ENCODE peak calls at places on chromosomes 13 and 19, in four cellular contexts. Q is tibial nerve, U is thyroid gland, V is GM12891. Z is an unnamed sample.

GRCh38 chr13:80469841-80470378 is 129.0 kb upstream of the SPRY2 start:
- DNase-seq in Q (peak), U (peak), V (no peak), Z (no peak)

GRCh38 chr13:79679334-79679733 is 198.4 kb downstream of the NDFIP2 start:
- DNase-seq in Q (peak), U (peak), V (no peak), Z (peak)

GRCh38 chr13:74687452-74688180 is 553.4 kb upstream of the KLF12 start:
- DNase-seq in Q (no peak), U (no peak), V (no peak), Z (no peak)

GRCh38 chr19:958967-959685 is 25.0 kb upstream of the WDR18 start:
- DNase-seq in Q (no peak), U (no peak), V (no peak), Z (peak)

GRCh38 chr19:44142014-44142523 is 715 bp downstream of the ZNF234 start:
- DNase-seq in Q (no peak), U (peak), V (no peak), Z (peak)

GRCh38 chr19:45824041-45824471 is 8.9 kb upstream of the RSPH6A start:
- DNase-seq in Q (no peak), U (no peak), V (no peak), Z (no peak)

GRCh38 chr13:102902789-102903347 is 57.0 kb downstream of the ERCC5 start:
- DNase-seq in Q (no peak), U (no peak), V (no peak), Z (no peak)

GRCh38 chr13:94711561-94712286 is 621 bp downstream of the SOX21 start:
- DNase-seq in Q (no peak), U (peak), V (no peak), Z (peak)

GRCh38 chr19:10114651-10115391 is 3.3 kb downstream of the P2RY11 start:
- DNase-seq in Q (no peak), U (no peak), V (no peak), Z (no peak)
- TF ChIP-seq POLR2A in Q (no peak), U (no peak), V (peak), Z (no peak)

GRCh38 chr19:7883105-7883504 is 5.2 kb upstream of the LRRC8E start:
- DNase-seq in Q (no peak), U (no peak), V (no peak), Z (no peak)
- TF ChIP-seq POLR2A in Q (no peak), U (no peak), V (no peak), Z (no peak)

DNA sequence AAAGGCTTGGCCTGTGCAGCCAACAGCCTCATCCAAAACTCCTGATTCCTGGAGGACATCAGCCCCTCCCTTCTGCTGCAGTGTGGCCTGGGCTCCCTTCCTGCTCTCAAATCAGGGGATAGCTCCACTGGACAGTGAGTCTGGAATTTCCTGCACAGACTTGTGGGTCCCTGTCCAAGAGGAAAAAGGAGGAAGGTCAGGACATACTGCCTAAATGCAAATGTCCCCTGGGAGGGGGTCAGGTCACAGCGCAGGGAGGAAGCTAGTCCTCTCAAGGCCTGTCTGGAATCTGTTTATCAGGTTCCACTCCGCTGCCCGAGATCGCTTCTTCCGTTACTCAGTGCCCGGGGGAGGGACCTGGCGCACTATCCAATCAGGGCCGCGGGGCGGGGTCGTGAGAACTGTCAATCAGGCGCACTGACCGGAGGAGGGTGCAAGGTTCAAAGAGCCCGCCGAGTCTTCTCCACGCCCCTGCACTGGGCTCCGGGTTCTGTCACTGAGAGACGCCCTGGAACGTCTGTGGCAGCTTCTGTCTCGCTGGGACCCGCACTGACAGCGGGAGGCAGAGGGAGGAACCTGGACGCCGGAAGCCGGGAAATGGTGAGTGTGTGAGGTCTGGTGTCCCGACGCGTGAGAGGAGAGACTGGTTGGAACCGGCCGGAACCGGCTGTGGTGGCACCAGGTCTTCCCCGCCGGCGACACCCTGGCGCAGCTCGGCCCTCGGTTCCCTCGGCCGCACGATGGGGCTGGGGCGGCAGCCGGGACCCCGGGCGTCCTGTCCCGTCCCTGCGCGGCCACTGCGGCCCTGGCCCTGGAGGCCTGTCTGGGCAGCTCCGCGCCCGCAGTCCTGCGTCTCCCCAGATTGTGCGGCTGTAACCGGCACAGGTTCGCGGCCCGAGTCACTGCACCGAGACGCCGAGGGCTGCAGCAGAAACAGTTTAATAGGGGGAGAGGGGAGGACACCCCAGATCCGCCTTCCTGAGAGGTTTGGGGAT is at the start of gene ZNF441:
- DNase-seq in Q (peak), U (peak), V (peak), Z (peak)
- TF ChIP-seq POLR2A in Q (peak), U (peak), V (peak), Z (peak)

DNA sequence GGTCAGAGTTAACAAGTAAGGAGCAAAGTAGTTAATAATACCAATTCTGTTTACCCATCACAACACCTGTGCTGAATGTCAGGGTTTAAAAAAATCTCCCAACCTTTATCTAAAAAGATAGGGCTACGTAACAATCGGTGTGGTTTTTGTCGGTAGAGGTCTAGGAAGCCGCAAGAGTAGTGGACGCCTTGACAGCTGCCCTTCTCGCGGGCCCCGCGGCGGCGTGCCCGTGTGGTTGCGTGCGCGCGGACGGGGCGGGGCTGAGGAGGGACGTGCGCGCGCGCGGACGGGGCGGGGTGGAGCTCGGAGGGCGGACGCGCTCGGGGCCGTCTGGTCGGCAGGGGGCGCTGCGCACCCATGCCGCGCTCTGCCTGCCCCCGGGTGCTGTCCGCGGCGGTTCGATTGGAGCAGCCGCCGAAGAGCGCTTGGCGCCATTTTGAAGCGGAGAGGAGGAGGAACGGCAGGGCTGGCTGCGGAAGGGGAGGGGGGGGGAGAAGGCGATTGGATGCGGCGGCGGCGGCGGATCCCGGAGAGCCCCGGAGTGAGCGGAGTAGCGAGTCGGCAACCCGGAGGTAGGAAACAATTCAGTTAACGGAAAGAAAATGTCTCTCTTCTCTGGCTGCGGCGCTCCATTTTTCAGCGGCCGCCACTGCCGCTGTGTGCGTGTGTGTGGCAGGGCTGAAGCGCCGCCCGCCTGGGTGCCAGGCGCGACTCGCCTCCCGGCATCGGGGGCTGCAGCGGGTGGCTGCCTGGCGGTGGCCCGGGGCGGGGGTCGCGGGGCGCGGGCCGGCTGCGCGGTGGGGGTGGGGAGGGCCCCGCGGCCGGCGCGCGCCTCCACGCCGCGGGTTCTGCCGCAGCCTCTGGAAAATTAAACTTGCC is at the start of gene PDS5B:
- DNase-seq in Q (peak), U (peak), V (peak), Z (peak)
- TF ChIP-seq POLR2A in Q (peak), U (no peak), V (peak), Z (peak)

DNA sequence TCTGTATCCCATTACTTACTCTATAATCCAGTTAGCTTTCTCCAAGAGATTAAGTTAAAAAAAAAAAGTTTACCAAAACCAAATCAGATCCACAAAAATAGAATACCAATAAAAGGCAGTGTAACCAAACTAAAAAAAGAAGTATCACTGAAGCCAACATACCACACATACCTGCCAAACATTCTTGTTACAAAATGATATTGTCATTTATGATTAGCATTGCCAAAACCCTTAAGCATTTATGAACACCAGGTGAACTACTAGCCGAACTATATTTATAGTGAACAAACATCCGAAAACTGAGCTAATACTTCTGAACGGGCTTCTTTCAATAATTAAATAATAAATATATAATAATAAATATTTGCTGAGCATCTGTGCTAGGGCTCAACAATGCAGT is 59.1 kb upstream of the EEF1AKMT1 start:
- DNase-seq in Q (no peak), U (no peak), V (no peak), Z (no peak)
- TF ChIP-seq POLR2A in Q (no peak), U (no peak), V (no peak), Z (no peak)

DNA sequence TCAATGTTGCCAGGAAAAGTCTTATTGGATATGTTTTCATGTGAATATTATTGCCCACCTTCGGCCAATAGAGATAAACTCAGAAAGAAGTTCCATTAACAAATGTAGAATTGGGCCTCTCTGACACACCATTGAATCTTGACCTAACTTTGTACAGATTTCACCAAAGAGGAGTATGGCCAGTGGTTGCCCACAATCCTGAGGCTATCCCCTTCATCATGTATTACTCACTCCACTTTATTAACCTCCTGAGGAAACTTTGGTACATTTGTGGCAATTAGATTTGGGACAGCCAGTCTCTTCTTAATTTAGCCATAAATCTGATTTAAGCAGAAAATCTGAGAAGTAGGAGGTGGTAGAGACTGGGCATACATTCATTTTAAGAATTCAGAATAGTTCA is 53.3 kb upstream of the POSTN start:
- DNase-seq in Q (no peak), U (no peak), V (no peak), Z (no peak)
- TF ChIP-seq POLR2A in Q (no peak), U (no peak), V (no peak), Z (no peak)

DNA sequence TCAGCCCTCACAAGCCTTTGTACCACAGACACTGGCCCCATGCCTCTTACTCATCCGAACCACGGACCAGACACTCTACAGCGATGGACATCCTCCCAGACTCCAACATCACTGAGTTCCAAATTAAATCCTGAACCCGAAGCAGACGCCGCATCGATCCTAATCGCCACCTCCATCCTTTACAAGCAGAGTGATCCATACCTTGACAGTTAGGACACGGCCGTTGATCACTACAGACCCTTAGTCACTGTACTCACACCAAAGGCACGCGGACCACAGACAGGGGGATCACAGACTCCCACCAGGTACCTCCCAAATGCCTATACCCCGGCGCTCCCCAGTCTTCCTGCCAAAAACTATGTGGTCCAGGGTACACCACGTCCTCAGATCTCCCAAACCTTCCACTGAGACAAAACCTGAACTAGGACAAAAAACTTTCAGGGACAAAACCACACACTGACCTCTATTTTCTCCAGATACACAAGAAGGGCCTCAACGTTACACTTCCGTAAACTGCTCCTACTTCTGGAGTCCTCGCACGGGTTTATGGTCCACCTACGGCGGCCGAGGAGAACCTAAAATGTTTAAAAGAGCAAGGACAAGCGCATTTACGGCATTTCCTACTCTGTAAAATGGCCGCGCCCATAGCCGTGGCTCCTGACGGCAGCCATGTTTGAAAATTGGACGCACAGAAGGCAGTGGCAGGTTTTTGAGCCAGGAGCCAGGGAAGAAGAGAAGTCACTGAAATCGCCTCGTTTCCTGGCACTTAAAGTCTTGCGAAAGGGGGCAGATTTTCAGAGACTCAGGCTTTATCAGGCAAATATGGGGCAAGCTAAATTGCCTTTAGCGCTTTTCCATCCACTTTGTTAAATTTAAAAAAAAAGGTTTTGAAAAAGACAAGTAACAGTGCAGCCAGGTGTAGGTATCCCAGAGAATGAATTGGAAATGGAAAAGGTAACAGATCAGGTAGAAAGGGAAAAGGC is at the start of gene ZNF350:
- DNase-seq in Q (peak), U (peak), V (peak), Z (peak)
- TF ChIP-seq POLR2A in Q (peak), U (no peak), V (peak), Z (peak)

DNA sequence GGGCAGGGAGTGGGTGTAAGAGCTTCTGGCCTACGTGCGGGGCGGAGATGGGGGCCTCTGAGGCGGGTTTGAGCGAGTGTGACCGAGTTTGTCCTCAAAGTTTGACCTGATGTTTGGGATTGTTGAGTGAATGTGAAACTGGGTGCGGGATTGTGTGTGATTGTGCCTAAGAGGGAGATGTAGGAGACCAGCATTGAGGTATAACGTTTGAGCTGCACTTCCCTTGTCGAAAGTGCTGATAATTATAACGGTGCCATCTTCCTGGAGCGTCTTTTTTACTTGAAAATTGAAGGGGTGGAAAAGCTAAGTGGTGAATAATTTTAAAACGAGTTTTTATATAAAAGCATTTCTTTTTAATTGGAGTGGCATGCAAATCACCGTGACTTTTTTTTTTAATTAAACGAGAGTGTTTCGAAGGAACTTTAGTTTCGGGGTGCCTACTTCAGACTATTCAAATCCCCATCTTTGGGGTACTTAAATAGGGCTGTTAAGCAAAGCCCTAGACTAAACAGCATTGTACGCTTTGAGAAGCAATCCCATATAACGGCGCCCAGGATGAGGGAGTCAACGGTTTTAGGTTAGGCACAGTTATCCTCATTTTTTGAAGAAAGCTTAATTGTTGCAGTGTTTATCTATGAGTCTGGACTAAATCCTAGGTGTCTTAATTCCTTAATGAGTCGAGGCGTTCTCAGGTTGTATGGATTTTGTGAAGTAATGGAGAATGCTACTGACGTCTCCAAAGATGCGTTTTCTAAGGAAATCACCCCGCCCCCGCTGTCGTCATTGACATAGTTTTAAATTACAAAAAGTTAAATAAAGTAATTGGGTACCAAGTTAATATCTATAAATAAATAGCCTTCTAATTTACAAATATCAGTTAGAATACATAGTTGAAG is 618 bp downstream of the ZNF146 start:
- DNase-seq in Q (no peak), U (peak), V (no peak), Z (peak)
- TF ChIP-seq POLR2A in Q (no peak), U (no peak), V (no peak), Z (peak)

Z was measured in erythroblast.